ENCODE peak calls at places on chromosomes 7 and 10, in seven cellular contexts. V is H1, U is lower leg skin, H is stomach, R is K562, S is thyroid gland, J is esophagus muscularis mucosa. T is an unnamed sample.

GRCh38 chr7:135929692-135930091 is 47.5 kb downstream of the MTPN start:
- DNase-seq in S (no peak), H (no peak), U (no peak), R (peak), V (no peak), J (peak), T (no peak)

GRCh38 chr7:120740348-120740747 is 117.6 kb downstream of the TSPAN12 start:
- DNase-seq in V (no peak), H (no peak), S (no peak), R (peak), U (no peak), J (no peak), T (no peak)

GRCh38 chr7:158377800-158378623 is 209.6 kb downstream of the PTPRN2 start:
- DNase-seq in V (no peak), R (no peak), J (no peak), S (no peak), H (peak), U (no peak), T (no peak)

GRCh38 chr10:20976891-20977684 is 80.0 kb upstream of the NEBL start:
- DNase-seq in U (no peak), H (no peak), R (peak), V (no peak), S (no peak), J (peak), T (no peak)

GRCh38 chr7:5278781-5279180 is 4.0 kb upstream of the SLC29A4 start:
- DNase-seq in U (no peak), V (no peak), J (no peak), H (no peak), R (no peak), S (no peak), T (no peak)

GRCh38 chr7:140214075-140214684 is 37.4 kb upstream of the KDM7A start:
- DNase-seq in J (no peak), H (peak), S (peak), R (no peak), U (peak), V (no peak), T (no peak)

GRCh38 chr10:116866987-116867595 is 17.8 kb downstream of the ENO4 start:
- DNase-seq in J (no peak), H (no peak), S (no peak), V (no peak), R (no peak), U (no peak), T (no peak)

GRCh38 chr7:118057404-118057803 is 126.6 kb upstream of the LSM8 start:
- DNase-seq in U (no peak), H (no peak), V (no peak), R (no peak), J (no peak), S (no peak), T (no peak)

GRCh38 chr10:12351447-12351846 is 2.1 kb downstream of the CAMK1D start:
- DNase-seq in S (peak), H (no peak), U (peak), V (no peak), J (no peak), R (no peak), T (no peak)

GRCh38 chr10:71836594-71836970 is 14.5 kb downstream of the PSAP start:
- DNase-seq in U (peak), R (no peak), V (no peak), J (no peak), H (no peak), S (peak), T (no peak)

GRCh38 chr10:100877451-100877850 is 35.3 kb upstream of the SLF2 start:
- DNase-seq in V (no peak), U (no peak), R (no peak), H (no peak), J (no peak), S (no peak), T (no peak)

GRCh38 chr7:33979807-33980355 is 74.5 kb downstream of the BMPER start:
- DNase-seq in U (no peak), J (no peak), S (no peak), R (no peak), H (no peak), V (no peak), T (peak)

GRCh38 chr7:102872460-102872859 is 40.3 kb upstream of the LRRC17 start:
- DNase-seq in R (no peak), H (no peak), V (no peak), J (no peak), U (no peak), S (no peak), T (no peak)
- TF ChIP-seq POLR2A in R (no peak), H (no peak), V (no peak), J (no peak), U (no peak), S (no peak), T (no peak)

GRCh38 chr10:118873080-118873737 is 118.4 kb upstream of the CACUL1 start:
- DNase-seq in V (no peak), S (peak), H (no peak), R (no peak), J (no peak), U (no peak), T (no peak)
- TF ChIP-seq POLR2A in V (no peak), S (no peak), H (no peak), R (no peak), J (no peak), U (no peak), T (no peak)

DNA sequence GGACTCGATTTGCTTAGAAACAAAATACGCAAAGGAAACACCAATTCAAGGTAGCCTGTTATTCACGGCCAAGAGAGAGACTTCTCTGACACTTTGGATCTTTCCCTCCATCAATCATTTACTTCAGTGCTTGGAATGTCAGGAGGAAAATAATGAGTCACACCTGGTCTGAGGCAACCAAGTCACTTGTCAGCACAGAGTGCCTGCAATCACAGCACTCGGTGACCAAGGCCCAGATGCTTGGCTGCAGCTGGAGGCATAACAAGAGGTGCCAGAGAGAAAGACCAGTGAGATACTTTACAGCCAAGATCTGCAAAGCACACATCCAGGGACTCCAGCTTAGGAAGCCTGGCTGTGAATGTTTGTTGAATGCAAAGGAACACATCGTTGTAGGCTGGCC is 34.0 kb downstream of the ASB13 start:
- DNase-seq in J (no peak), H (peak), V (no peak), R (no peak), U (no peak), S (peak), T (no peak)
- TF ChIP-seq POLR2A in J (no peak), H (no peak), V (no peak), R (no peak), U (no peak), S (no peak), T (no peak)

DNA sequence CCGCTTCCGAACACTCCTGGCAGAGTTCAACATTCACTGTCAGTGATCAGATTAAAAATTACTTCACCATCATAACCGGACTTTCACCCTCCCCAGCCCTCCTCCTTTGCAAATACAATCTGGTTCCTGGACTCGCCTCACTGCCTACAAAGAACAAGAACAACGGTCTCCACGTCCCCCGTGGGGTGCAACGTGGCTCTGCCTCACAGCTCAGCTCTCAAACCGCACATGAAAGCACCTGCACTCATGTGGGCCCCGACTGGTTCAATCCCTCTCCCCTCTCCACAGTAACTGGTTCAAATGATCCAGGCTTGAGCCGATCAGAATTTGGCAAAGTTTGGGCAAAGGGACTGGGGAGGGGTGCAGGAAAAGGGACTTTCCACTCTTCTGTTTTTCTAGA is 21.0 kb downstream of the ASB13 start:
- DNase-seq in H (peak), J (no peak), V (no peak), S (peak), U (peak), R (no peak), T (no peak)
- TF ChIP-seq POLR2A in H (no peak), J (no peak), V (no peak), S (no peak), U (no peak), R (no peak), T (no peak)

DNA sequence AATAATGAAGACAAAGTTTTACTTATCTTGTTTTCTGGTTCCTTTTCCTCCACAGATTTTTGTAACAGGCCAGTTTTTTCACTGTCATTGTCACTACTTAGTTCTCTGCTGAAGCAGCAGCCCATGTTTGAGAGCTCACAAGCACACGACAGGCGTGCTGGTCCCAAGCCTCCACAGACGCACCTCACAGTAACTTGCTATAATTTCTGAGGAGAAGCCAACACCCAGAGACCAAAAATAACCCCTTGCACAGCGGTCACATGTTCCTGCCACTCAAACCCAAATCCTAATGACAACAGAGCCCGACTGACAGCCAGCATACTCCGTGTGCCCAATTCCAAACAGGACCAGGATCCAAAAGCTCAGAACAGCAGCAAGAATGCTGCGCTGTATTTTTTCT is 58.5 kb downstream of the LARP4B start:
- DNase-seq in H (no peak), V (no peak), S (no peak), J (no peak), R (no peak), U (no peak), T (no peak)
- TF ChIP-seq POLR2A in H (no peak), V (no peak), S (no peak), J (no peak), R (no peak), U (no peak), T (no peak)

DNA sequence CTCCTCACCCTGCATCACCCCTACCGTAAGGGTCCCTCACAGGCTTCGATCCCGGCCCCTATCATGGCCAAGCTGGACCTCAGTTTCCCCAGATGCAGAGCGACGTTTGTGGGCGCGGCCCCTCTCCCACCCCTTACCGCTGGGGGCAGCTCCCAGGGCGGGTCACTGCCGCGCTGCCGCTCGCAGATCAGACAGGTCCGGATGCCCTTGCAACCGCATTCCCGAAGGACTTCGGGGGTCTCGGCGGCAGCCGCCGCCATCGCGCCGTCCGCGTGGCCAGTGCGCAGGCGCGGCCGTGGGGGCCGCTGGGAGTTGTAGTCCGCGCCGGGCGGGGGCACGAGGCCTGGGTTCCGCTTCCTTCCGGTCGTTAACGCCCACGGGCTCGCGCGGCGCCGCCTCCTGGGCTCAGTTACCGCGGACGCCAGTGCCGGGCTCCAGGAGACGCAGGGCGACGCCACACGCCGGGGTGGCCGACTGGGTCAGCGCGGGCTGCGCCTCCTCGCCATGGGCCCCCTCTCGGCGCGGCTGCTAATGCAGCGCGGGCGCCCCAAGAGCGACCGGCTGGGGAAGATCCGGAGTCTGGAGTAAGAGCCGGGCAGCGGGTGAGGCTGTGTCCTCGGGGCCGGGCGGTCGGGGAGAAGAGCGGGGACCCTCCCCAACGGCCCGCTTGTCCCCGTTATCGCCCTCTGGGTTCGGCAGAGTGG is at the start of the genes ALKBH4 and LRWD1:
- DNase-seq in R (peak), V (peak), U (peak), S (peak), H (peak), J (peak), T (peak)
- TF ChIP-seq POLR2A in R (peak), V (peak), U (no peak), S (no peak), H (no peak), J (no peak), T (peak)

DNA sequence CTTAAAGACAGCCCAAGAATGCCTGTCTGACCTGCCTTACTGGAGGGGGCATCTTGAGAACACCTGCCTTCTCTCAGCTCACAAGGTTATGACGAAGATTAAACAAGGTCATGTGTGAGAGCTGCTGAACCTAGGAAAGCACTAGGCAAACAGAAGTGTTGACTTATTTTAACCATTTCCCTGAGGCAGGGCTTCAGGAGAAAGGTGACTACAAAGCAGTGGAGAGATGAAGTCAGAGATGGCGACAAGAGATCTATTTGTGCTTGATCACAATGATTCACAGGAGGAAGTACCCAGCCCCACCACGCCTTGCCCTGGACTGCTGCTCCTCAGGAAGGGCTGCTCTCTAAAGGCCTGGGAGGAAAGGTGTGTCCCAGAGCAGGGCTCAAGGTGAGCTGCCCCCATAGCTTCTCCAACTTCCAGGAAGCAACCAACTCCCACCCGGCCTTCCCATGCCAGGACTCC is 27.8 kb downstream of the STN1 start:
- DNase-seq in H (peak), V (no peak), J (no peak), S (no peak), U (no peak), R (no peak), T (no peak)
- TF ChIP-seq POLR2A in H (no peak), V (no peak), J (no peak), S (no peak), U (no peak), R (no peak), T (no peak)

GRCh38 chr10:932589-932988 is 1.1 kb upstream of the LARP4B start:
- DNase-seq in S (no peak), H (no peak), R (no peak), V (no peak), J (no peak), U (peak), T (no peak)

GRCh38 chr10:929965-930364 is 1.5 kb downstream of the LARP4B start:
- DNase-seq in U (peak), J (no peak), S (no peak), R (no peak), V (no peak), H (no peak), T (no peak)

GRCh38 chr10:931326-932318 is at the start of gene LARP4B:
- DNase-seq in J (peak), V (peak), S (peak), R (peak), U (peak), H (peak), T (peak)

GRCh38 chr10:927131-927530 is 4.4 kb downstream of the LARP4B start:
- DNase-seq in J (no peak), U (peak), V (no peak), R (no peak), H (no peak), S (no peak), T (no peak)

DNA sequence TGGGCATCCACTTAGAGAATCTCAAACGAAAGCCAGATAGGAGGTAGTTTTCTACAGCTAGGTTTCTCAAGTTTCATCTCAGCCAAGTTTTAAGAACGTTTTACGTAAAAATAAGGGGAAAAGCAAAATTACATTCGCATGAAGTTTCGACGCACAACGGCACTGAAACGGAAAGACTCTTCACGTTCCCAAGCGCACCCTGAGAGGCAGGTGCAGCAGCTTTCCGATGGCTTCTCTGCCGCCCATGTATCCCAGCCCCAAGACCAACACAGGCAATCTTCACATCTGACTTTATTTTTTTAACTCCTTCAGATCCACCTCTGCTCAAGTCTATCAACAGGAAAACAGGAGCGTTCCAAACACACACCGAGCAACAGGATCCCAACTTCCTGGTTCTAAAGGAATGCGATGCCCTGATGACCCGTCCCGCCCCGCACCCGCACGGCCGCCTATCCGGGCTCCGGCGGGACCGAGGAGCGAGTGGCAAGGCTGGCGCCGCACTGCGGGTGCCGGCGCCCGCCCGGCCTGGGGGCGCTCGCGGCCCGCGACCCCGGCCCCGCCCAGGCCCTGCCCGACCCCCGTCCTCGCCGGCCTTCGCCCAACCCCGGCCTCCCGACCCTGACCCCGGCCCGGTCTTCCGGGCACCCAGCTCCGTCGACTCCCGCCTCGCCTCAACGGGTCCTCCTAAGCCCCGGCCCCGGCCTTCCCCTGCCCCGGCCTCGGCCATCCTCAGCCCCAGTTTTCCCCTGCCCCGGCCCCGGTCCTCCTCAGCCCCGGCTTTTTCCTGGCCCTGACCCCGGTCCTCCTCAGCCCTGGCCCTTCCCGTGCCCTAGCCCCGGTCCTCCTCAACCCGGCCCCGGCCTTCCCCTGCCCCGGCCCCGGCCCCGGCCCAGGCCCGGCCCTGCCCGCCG is 835 bp downstream of the LARP4B start:
- DNase-seq in H (peak), R (peak), S (peak), U (peak), J (no peak), V (no peak), T (peak)
- TF ChIP-seq POLR2A in H (no peak), R (no peak), S (no peak), U (no peak), J (no peak), V (no peak), T (no peak)

GRCh38 chr10:86521620-86522384 is at the start of gene WAPL:
- DNase-seq in J (peak), H (peak), U (peak), S (peak), R (peak), V (peak), T (peak)
- TF ChIP-seq POLR2A in J (peak), H (no peak), U (no peak), S (peak), R (peak), V (peak), T (peak)

GRCh38 chr10:69218831-69219230 is 1.3 kb upstream of the HKDC1 start:
- DNase-seq in R (no peak), V (no peak), U (no peak), J (no peak), S (no peak), H (no peak), T (no peak)

GRCh38 chr10:69217119-69217754 is 2.9 kb upstream of the HKDC1 start:
- DNase-seq in U (no peak), V (no peak), J (no peak), H (no peak), S (no peak), R (peak), T (peak)

GRCh38 chr10:69222157-69223027 is 2.3 kb downstream of the HKDC1 start:
- DNase-seq in U (no peak), H (peak), R (peak), J (no peak), S (peak), V (peak), T (peak)

GRCh38 chr10:69220510-69220909 is 378 bp downstream of the HKDC1 start:
- DNase-seq in U (no peak), R (no peak), S (peak), H (no peak), V (no peak), J (no peak), T (no peak)

GRCh38 chr10:69220041-69220451 is at the start of gene HKDC1:
- DNase-seq in S (peak), U (no peak), R (no peak), H (no peak), J (no peak), V (no peak), T (no peak)
- TF ChIP-seq POLR2A in S (no peak), U (no peak), R (no peak), H (no peak), J (no peak), V (no peak), T (no peak)

T was measured in H54.